ENCODE peak calls at places on chromosome 4, in seven cellular contexts. One of them, this sample, is unnamed.
A peak's percentile ranks its signal among the peaks of the same experiment; 100 is the strongest.

GRCh38 chr4:171727185-171727584 is 86.0 kb upstream of the GALNTL6 start:
- DNase-seq in neural progenitor cell: no peak
- DNase-seq in H1: no peak
- DNase-seq in mammary epithelial cell: no peak
- DNase-seq in fibroblast of lung: no peak
- DNase-seq in hepatocyte: no peak
- DNase-seq in PC-9: no peak
- DNase-seq in this sample: no peak

GRCh38 chr4:118732591-118733330 is 47.6 kb downstream of the METTL14 start:
- DNase-seq in mammary epithelial cell: peak; percentile 59
- DNase-seq in neural progenitor cell: no peak
- DNase-seq in fibroblast of lung: peak; percentile 68
- DNase-seq in PC-9: no peak
- DNase-seq in hepatocyte: no peak
- DNase-seq in H1: no peak
- DNase-seq in this sample: no peak

GRCh38 chr4:156223985-156224384 is 270.3 kb upstream of the CTSO start:
- DNase-seq in neural progenitor cell: no peak
- DNase-seq in PC-9: no peak
- DNase-seq in fibroblast of lung: peak; percentile 6
- DNase-seq in mammary epithelial cell: peak; percentile 20
- DNase-seq in hepatocyte: no peak
- DNase-seq in H1: no peak
- DNase-seq in this sample: no peak

GRCh38 chr4:103429283-103429682 is 231.1 kb upstream of the CENPE start:
- DNase-seq in PC-9: no peak
- DNase-seq in mammary epithelial cell: no peak
- DNase-seq in fibroblast of lung: no peak
- DNase-seq in hepatocyte: no peak
- DNase-seq in neural progenitor cell: peak; percentile 60
- DNase-seq in H1: peak; percentile 69
- DNase-seq in this sample: peak; percentile 24

GRCh38 chr4:76306882-76307669 is 543 bp downstream of the STBD1 start:
- DNase-seq in PC-9: no peak
- DNase-seq in neural progenitor cell: peak; percentile 84
- DNase-seq in hepatocyte: peak; percentile 86
- DNase-seq in mammary epithelial cell: peak; percentile 71
- DNase-seq in fibroblast of lung: peak; percentile 55
- DNase-seq in H1: peak; percentile 44
- DNase-seq in this sample: no peak

GRCh38 chr4:518569-519083 is 19.6 kb downstream of the PIGG start:
- DNase-seq in hepatocyte: no peak
- DNase-seq in fibroblast of lung: no peak
- DNase-seq in H1: no peak
- DNase-seq in mammary epithelial cell: no peak
- DNase-seq in PC-9: no peak
- DNase-seq in neural progenitor cell: no peak
- DNase-seq in this sample: no peak

GRCh38 chr4:15001248-15001824 is 945 bp upstream of the CPEB2 start:
- DNase-seq in PC-9: peak; percentile 70
- DNase-seq in hepatocyte: peak; percentile 83
- DNase-seq in H1: no peak
- DNase-seq in fibroblast of lung: peak; percentile 92
- DNase-seq in mammary epithelial cell: peak; percentile 93
- DNase-seq in neural progenitor cell: peak; percentile 73
- DNase-seq in this sample: peak; percentile 42

GRCh38 chr4:101357751-101358150 is 10.4 kb upstream of the PPP3CA start:
- DNase-seq in H1: no peak
- DNase-seq in PC-9: no peak
- DNase-seq in fibroblast of lung: peak; percentile 67
- DNase-seq in hepatocyte: no peak
- DNase-seq in mammary epithelial cell: no peak
- DNase-seq in neural progenitor cell: no peak
- DNase-seq in this sample: no peak

GRCh38 chr4:73653695-73654106 is 33.5 kb upstream of the RASSF6 start:
- DNase-seq in hepatocyte: peak; percentile 65
- DNase-seq in PC-9: no peak
- DNase-seq in fibroblast of lung: peak; percentile 33
- DNase-seq in mammary epithelial cell: peak; percentile 60
- DNase-seq in neural progenitor cell: peak; percentile 55
- DNase-seq in H1: no peak
- DNase-seq in this sample: peak; percentile 80

GRCh38 chr4:41460641-41461040 is 77.3 kb upstream of the LIMCH1 start:
- DNase-seq in fibroblast of lung: no peak
- DNase-seq in PC-9: no peak
- DNase-seq in hepatocyte: no peak
- DNase-seq in H1: no peak
- DNase-seq in neural progenitor cell: no peak
- DNase-seq in mammary epithelial cell: no peak
- DNase-seq in this sample: no peak

GRCh38 chr4:85825937-85826678 is 351.2 kb downstream of the ARHGAP24 start:
- DNase-seq in mammary epithelial cell: no peak
- DNase-seq in PC-9: no peak
- DNase-seq in H1: peak; percentile 62
- DNase-seq in neural progenitor cell: peak; percentile 58
- DNase-seq in fibroblast of lung: peak; percentile 80
- DNase-seq in hepatocyte: peak; percentile 68
- DNase-seq in this sample: no peak

GRCh38 chr4:10204401-10205058 is 87.9 kb upstream of the WDR1 start:
- DNase-seq in mammary epithelial cell: no peak
- DNase-seq in hepatocyte: no peak
- DNase-seq in neural progenitor cell: no peak
- DNase-seq in H1: no peak
- DNase-seq in PC-9: no peak
- DNase-seq in fibroblast of lung: no peak
- DNase-seq in this sample: no peak

GRCh38 chr4:35538807-35539206 is 705.5 kb downstream of the ARAP2 start:
- DNase-seq in fibroblast of lung: peak; percentile 7
- DNase-seq in PC-9: no peak
- DNase-seq in H1: no peak
- DNase-seq in hepatocyte: no peak
- DNase-seq in mammary epithelial cell: no peak
- DNase-seq in neural progenitor cell: no peak
- DNase-seq in this sample: no peak

GRCh38 chr4:55340246-55340645 is 5.8 kb upstream of the SRD5A3 start:
- DNase-seq in fibroblast of lung: no peak
- DNase-seq in neural progenitor cell: peak; percentile 56
- DNase-seq in hepatocyte: no peak
- DNase-seq in H1: no peak
- DNase-seq in mammary epithelial cell: no peak
- DNase-seq in PC-9: no peak
- DNase-seq in this sample: no peak

GRCh38 chr4:55336138-55337034 is 9.7 kb upstream of the SRD5A3 start:
- DNase-seq in hepatocyte: no peak
- DNase-seq in fibroblast of lung: no peak
- DNase-seq in H1: no peak
- DNase-seq in neural progenitor cell: no peak
- DNase-seq in mammary epithelial cell: no peak
- DNase-seq in PC-9: no peak
- DNase-seq in this sample: peak; percentile 84

GRCh38 chr4:55337944-55338343 is 8.1 kb upstream of the SRD5A3 start:
- DNase-seq in neural progenitor cell: no peak
- DNase-seq in mammary epithelial cell: no peak
- DNase-seq in hepatocyte: no peak
- DNase-seq in H1: no peak
- DNase-seq in PC-9: no peak
- DNase-seq in fibroblast of lung: no peak
- DNase-seq in this sample: no peak
- TF ChIP-seq CTCF in neural progenitor cell: no peak
- TF ChIP-seq CTCF in mammary epithelial cell: no peak
- TF ChIP-seq CTCF in hepatocyte: no peak
- TF ChIP-seq CTCF in H1: no peak
- TF ChIP-seq CTCF in PC-9: no peak
- TF ChIP-seq CTCF in fibroblast of lung: no peak
- TF ChIP-seq CTCF in this sample: no peak

GRCh38 chr4:87423313-87424031 is 1.1 kb downstream of the NUDT9 start:
- DNase-seq in H1: no peak
- DNase-seq in neural progenitor cell: no peak
- DNase-seq in PC-9: no peak
- DNase-seq in fibroblast of lung: no peak
- DNase-seq in hepatocyte: no peak
- DNase-seq in mammary epithelial cell: peak; percentile 55
- DNase-seq in this sample: no peak
- H3K4me2 ChIP-seq in H1: peak overlapping the region; percentile 69
- H3K4me2 ChIP-seq in neural progenitor cell: peak overlapping the region; percentile 95
- H3K4me2 ChIP-seq in PC-9: peak overlapping the region; percentile 88
- H3K4me2 ChIP-seq in fibroblast of lung: peak overlapping the region; percentile 82
- H3K4me2 ChIP-seq in hepatocyte: peak overlapping the region; percentile 88
- H3K4me2 ChIP-seq in mammary epithelial cell: peak overlapping the region; percentile 94
- H3K4me2 ChIP-seq in this sample: peak overlapping the region; percentile 93

GRCh38 chr4:23021040-23021439 is 328.3 kb downstream of the GBA3 start:
- DNase-seq in H1: no peak
- DNase-seq in PC-9: no peak
- DNase-seq in hepatocyte: no peak
- DNase-seq in mammary epithelial cell: no peak
- DNase-seq in fibroblast of lung: no peak
- DNase-seq in neural progenitor cell: no peak
- DNase-seq in this sample: no peak

GRCh38 chr4:23016981-23017380 is 324.2 kb downstream of the GBA3 start:
- DNase-seq in PC-9: no peak
- DNase-seq in H1: no peak
- DNase-seq in mammary epithelial cell: no peak
- DNase-seq in fibroblast of lung: no peak
- DNase-seq in hepatocyte: no peak
- DNase-seq in neural progenitor cell: no peak
- DNase-seq in this sample: no peak

GRCh38 chr4:23023121-23023520 is 330.4 kb downstream of the GBA3 start:
- DNase-seq in hepatocyte: no peak
- DNase-seq in mammary epithelial cell: no peak
- DNase-seq in PC-9: no peak
- DNase-seq in fibroblast of lung: peak; percentile 27
- DNase-seq in neural progenitor cell: no peak
- DNase-seq in H1: no peak
- DNase-seq in this sample: no peak

GRCh38 chr4:23023666-23024065 is 330.9 kb downstream of the GBA3 start:
- DNase-seq in hepatocyte: no peak
- DNase-seq in mammary epithelial cell: no peak
- DNase-seq in fibroblast of lung: no peak
- DNase-seq in PC-9: no peak
- DNase-seq in H1: no peak
- DNase-seq in neural progenitor cell: no peak
- DNase-seq in this sample: no peak

DNA sequence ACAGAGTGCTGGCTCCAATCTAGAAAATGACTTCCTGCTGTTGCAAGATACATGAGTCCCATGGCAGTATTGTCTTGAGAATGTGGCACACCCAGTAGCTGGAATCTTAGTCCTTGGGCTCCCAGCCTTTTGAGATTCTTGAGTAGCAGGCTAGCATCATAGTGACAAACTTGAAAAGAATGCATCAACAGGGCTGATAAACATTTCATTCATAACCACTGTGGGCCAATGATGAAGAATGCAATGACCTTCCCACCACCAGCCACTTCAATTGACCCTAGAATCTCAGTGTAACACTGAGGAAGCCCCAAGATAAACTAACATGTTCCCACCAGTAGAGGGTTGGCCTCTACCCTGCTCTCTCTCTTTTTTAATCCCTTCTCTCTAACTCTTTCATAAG is 329.3 kb downstream of the GBA3 start:
- DNase-seq in H1: no peak
- DNase-seq in PC-9: peak; percentile 84
- DNase-seq in fibroblast of lung: peak; percentile 96
- DNase-seq in mammary epithelial cell: peak; percentile 7
- DNase-seq in hepatocyte: peak; percentile 7
- DNase-seq in neural progenitor cell: no peak
- DNase-seq in this sample: no peak
- TF ChIP-seq CTCF in H1: no peak
- TF ChIP-seq CTCF in PC-9: no peak
- TF ChIP-seq CTCF in fibroblast of lung: no peak
- TF ChIP-seq CTCF in mammary epithelial cell: no peak
- TF ChIP-seq CTCF in hepatocyte: no peak
- TF ChIP-seq CTCF in neural progenitor cell: no peak
- TF ChIP-seq CTCF in this sample: no peak

DNA sequence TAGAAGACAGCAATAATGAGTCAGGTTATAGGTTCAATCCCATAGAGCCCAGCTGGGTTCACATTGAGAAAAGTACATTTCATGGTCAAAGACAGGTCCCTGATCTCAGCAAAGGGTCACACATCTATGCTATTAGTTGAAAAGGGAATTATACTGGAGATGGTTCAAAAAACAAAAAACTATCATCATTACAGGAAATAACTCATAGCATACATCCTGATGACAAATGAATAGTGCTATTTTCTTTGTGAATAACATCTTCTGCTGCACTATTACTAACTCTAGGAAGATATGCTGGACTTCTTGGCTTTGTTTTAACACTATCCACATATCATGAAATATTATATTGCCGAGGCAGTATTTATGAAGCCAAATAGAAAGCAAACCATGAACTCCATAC is 202.5 kb upstream of the MAB21L2 start:
- DNase-seq in mammary epithelial cell: peak; percentile 24
- DNase-seq in H1: no peak
- DNase-seq in neural progenitor cell: no peak
- DNase-seq in fibroblast of lung: peak; percentile 51
- DNase-seq in hepatocyte: no peak
- DNase-seq in PC-9: no peak
- DNase-seq in this sample: no peak
- H3K4me2 ChIP-seq in mammary epithelial cell: no peak overlapping the region
- H3K4me2 ChIP-seq in H1: no peak overlapping the region
- H3K4me2 ChIP-seq in neural progenitor cell: no peak overlapping the region
- H3K4me2 ChIP-seq in fibroblast of lung: no peak overlapping the region
- H3K4me2 ChIP-seq in hepatocyte: no peak overlapping the region
- H3K4me2 ChIP-seq in PC-9: no peak overlapping the region
- H3K4me2 ChIP-seq in this sample: no peak overlapping the region

GRCh38 chr4:152240232-152240631 is 295.7 kb downstream of the FBXW7 start:
- DNase-seq in neural progenitor cell: no peak
- DNase-seq in PC-9: no peak
- DNase-seq in hepatocyte: no peak
- DNase-seq in mammary epithelial cell: no peak
- DNase-seq in H1: no peak
- DNase-seq in fibroblast of lung: no peak
- DNase-seq in this sample: no peak

GRCh38 chr4:152234571-152234970 is 301.3 kb downstream of the FBXW7 start:
- DNase-seq in mammary epithelial cell: no peak
- DNase-seq in fibroblast of lung: no peak
- DNase-seq in hepatocyte: no peak
- DNase-seq in H1: no peak
- DNase-seq in PC-9: no peak
- DNase-seq in neural progenitor cell: no peak
- DNase-seq in this sample: no peak

GRCh38 chr4:152235718-152236117 is 300.2 kb downstream of the FBXW7 start:
- DNase-seq in fibroblast of lung: no peak
- DNase-seq in PC-9: no peak
- DNase-seq in neural progenitor cell: no peak
- DNase-seq in H1: no peak
- DNase-seq in hepatocyte: no peak
- DNase-seq in mammary epithelial cell: no peak
- DNase-seq in this sample: no peak

GRCh38 chr4:152239216-152239615 is 296.7 kb downstream of the FBXW7 start:
- DNase-seq in neural progenitor cell: no peak
- DNase-seq in H1: no peak
- DNase-seq in mammary epithelial cell: no peak
- DNase-seq in PC-9: no peak
- DNase-seq in fibroblast of lung: no peak
- DNase-seq in hepatocyte: no peak
- DNase-seq in this sample: no peak

GRCh38 chr4:152236519-152237056 is 299.3 kb downstream of the FBXW7 start:
- DNase-seq in mammary epithelial cell: no peak
- DNase-seq in PC-9: no peak
- DNase-seq in hepatocyte: no peak
- DNase-seq in neural progenitor cell: no peak
- DNase-seq in fibroblast of lung: no peak
- DNase-seq in H1: no peak
- DNase-seq in this sample: no peak
- TF ChIP-seq CTCF in mammary epithelial cell: no peak
- TF ChIP-seq CTCF in PC-9: no peak
- TF ChIP-seq CTCF in hepatocyte: no peak
- TF ChIP-seq CTCF in neural progenitor cell: no peak
- TF ChIP-seq CTCF in fibroblast of lung: no peak
- TF ChIP-seq CTCF in H1: no peak
- TF ChIP-seq CTCF in this sample: no peak

This sample was measured in DND-41.